ENCODE peak calls at places on chromosomes 11 and 22, in four cellular contexts. Y, H, S and J are unnamed samples. For H3K4me1, the result is how much of the 10 kb centered on the place peaks cover.

GRCh38 chr11:1448166-1448825 is 38.3 kb downstream of the MOB2 start:
- DNase-seq in Y (no peak), H (no peak), S (no peak), J (no peak)

GRCh38 chr11:36618025-36618700 is 20.1 kb upstream of the RAG2 start:
- DNase-seq in Y (no peak), H (no peak), S (no peak), J (no peak)

GRCh38 chr11:7904910-7905309 is 26.2 kb downstream of the OR10A6 start:
- DNase-seq in Y (no peak), H (no peak), S (no peak), J (no peak)

GRCh38 chr11:119149371-119150275 is 771 bp downstream of the ABCG4 start:
- DNase-seq in Y (no peak), H (no peak), S (peak), J (peak)

GRCh38 chr11:2803186-2804057 is 82.2 kb downstream of the CDKN1C start:
- DNase-seq in Y (peak), H (peak), S (no peak), J (peak)

GRCh38 chr11:112425121-112425520 is 164.5 kb upstream of the PLET1 start:
- DNase-seq in Y (no peak), H (no peak), S (no peak), J (no peak)

GRCh38 chr22:17087176-17088131 is 2.7 kb downstream of the IL17RA start:
- DNase-seq in Y (peak), H (no peak), S (no peak), J (no peak)

GRCh38 chr22:31378123-31378522 is 21.3 kb upstream of the DRG1 start:
- DNase-seq in Y (no peak), H (no peak), S (no peak), J (peak)

GRCh38 chr11:130531061-130531460 is 82.6 kb downstream of the ADAMTS15 start:
- DNase-seq in Y (no peak), H (no peak), S (no peak), J (no peak)

GRCh38 chr11:103894034-103894433 is 142.4 kb upstream of the DDI1 start:
- DNase-seq in Y (no peak), H (no peak), S (no peak), J (no peak)

GRCh38 chr11:92886243-92886905 is 83.1 kb upstream of the MTNR1B start:
- DNase-seq in Y (no peak), H (no peak), S (peak), J (no peak)

GRCh38 chr11:94401773-94402265 is 600 bp upstream of the GPR83 start:
- DNase-seq in Y (no peak), H (no peak), S (no peak), J (no peak)

GRCh38 chr11:72808415-72808814 is 5.8 kb upstream of the ATG16L2 start:
- DNase-seq in Y (no peak), H (no peak), S (no peak), J (no peak)

GRCh38 chr11:107780136-107780535 is 68.3 kb upstream of the SLN start:
- DNase-seq in Y (no peak), H (no peak), S (no peak), J (no peak)

GRCh38 chr11:111417011-111417765 is 38.1 kb upstream of the POU2AF1 start:
- DNase-seq in Y (no peak), H (no peak), S (no peak), J (no peak)

GRCh38 chr22:35783943-35784614 is 66.4 kb downstream of the APOL5 start:
- DNase-seq in Y (no peak), H (no peak), S (no peak), J (no peak)

GRCh38 chr11:100929377-100929776 is 200.2 kb downstream of the PGR start:
- DNase-seq in Y (no peak), H (no peak), S (no peak), J (no peak)

GRCh38 chr22:29801153-29801552 is 34.0 kb downstream of the UQCR10 start:
- DNase-seq in Y (no peak), H (no peak), S (peak), J (no peak)

GRCh38 chr22:29799217-29799680 is 32.1 kb downstream of the UQCR10 start:
- DNase-seq in Y (peak), H (peak), S (no peak), J (peak)

GRCh38 chr22:29798318-29798717 is 31.1 kb downstream of the UQCR10 start:
- DNase-seq in Y (no peak), H (no peak), S (no peak), J (no peak)

GRCh38 chr22:29797351-29797750 is 30.2 kb downstream of the UQCR10 start:
- DNase-seq in Y (no peak), H (no peak), S (no peak), J (no peak)

DNA sequence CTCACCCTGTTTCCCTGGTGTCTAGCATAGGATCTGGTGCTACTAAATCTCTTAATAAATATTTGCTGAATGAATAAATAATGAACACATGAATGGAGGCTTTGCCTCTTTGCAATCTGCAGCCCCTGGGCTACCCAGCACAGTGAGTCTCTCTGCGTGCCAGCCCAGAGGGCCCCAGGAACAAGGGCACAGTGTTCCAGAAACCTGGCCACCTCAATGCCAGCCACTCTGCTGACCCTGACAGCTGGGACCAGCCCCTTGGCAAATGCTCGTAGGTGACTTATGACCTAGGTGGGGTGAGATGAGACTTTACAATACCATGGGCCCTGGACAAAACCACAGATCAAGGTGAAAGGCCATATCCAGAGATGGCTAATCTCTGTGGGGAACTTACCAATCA is 31.6 kb downstream of the UQCR10 start:
- DNase-seq in Y (no peak), H (no peak), S (no peak), J (no peak)
- H3K4me3 ChIP-seq in Y (no peak), H (peak), S (no peak), J (no peak)

GRCh38 chr11:61065955-61066638 is 36.2 kb upstream of the CD5 start:
- DNase-seq in Y (no peak), H (no peak), S (no peak), J (no peak)

GRCh38 chr11:61069427-61069826 is 32.9 kb upstream of the CD5 start:
- DNase-seq in Y (no peak), H (no peak), S (no peak), J (no peak)

GRCh38 chr11:61068581-61068980 is 33.7 kb upstream of the CD5 start:
- DNase-seq in Y (no peak), H (no peak), S (no peak), J (no peak)

GRCh38 chr11:61066645-61067044 is 35.6 kb upstream of the CD5 start:
- DNase-seq in Y (no peak), H (no peak), S (no peak), J (no peak)

DNA sequence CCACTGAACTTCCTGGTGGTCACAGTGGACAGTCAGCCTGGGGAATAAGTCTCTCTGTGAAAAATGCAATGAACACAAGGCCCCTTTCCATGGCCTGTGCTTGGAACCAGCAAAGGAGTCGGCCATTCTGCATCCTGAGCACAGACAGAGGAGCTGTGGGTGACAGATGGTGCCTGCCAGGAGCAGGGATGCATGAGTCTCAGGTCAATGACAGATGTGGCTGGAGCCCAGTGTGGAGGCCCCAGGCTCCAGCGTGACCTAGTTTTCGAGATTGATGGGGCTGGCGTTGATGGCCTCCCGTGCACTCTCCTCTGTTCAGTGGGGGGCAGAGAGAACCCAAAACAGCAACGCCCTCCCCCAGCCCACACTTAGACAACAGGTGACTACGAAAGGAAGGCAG is 34.5 kb upstream of the CD5 start:
- DNase-seq in Y (no peak), H (no peak), S (no peak), J (no peak)
- H3K4me1 ChIP-seq in Y (under half), H (under half), S (under half), J (under half)

DNA sequence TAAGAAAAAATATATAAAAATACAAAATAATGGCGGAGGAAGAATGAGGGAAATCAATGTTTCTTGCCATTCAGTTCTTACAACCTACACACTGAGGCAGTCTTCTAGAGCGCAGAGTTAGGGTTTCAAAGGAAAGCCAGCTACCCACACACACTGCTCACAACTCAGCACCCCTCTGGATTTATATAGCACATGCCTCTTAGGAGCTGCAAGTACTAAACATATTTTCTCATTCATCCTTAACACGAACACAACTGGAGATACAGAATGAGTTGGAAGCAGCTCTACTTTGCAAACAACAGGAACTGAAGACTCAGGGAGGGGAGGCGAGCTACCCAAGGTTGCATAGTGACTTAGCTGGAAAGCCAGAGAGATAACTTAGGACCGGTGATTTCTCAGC is 293.8 kb downstream of the CTTN start:
- DNase-seq in Y (no peak), H (no peak), S (no peak), J (no peak)
- H3K27ac ChIP-seq in Y (no peak), H (no peak), S (no peak), J (no peak)

GRCh38 chr11:110093407-110094297 is 460 bp downstream of the ZC3H12C start:
- DNase-seq in Y (peak), H (peak), S (peak), J (peak)
- H3K4me3 ChIP-seq in Y (peak), H (peak), S (peak), J (peak)

DNA sequence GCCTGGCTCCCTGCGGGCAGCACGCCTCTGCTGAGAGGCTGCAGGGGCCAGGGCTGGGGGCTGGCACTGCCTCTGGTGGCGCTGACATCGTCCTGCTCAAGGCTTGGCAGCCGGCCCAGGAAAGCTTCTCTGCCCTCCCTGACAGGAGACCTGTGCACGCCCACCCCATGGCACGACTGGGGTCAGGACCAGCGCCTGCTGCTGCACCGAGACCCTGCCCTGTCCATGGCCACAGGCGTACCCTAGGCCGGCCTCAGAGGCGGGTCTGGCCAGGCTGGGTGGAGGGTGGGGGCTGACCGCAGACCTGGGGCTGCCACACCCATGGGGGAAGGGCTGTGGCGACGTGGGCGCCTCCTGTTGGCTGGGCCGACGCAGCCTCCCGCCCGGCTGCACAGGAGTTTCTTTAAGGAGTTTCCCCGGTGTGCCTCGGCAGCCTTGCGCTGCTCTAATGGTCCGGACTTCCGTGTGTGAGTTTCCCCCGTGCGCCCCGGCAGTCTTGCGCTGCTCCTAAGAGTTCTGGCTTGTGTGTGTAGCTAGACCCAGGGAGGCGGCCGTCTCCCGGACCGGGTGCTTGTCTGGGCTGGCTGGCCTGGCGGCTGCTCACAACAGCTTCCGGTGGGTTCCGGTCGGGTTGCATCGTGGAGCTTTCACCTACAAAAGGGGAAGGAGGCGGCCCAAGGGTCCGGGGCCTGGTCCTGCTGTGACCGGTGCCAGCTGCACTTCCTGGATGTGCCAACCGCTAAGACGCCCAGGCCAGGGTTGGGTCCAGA is 4.7 kb downstream of the TRABD start:
- DNase-seq in Y (peak), H (peak), S (peak), J (peak)
- H3K4me1 ChIP-seq in Y (under half), H (half or more), S (under half), J (under half)

GRCh38 chr11:26951849-26952515 is 41.9 kb upstream of the FIBIN start:
- DNase-seq in Y (no peak), H (no peak), S (no peak), J (no peak)
- H3K27ac ChIP-seq in Y (no peak), H (no peak), S (no peak), J (no peak)

GRCh38 chr22:49964136-49964492 is 3.5 kb downstream of the PIM3 start:
- DNase-seq in Y (peak), H (peak), S (no peak), J (peak)

GRCh38 chr22:49966041-49966715 is 5.6 kb downstream of the PIM3 start:
- DNase-seq in Y (peak), H (no peak), S (no peak), J (peak)

GRCh38 chr22:49965291-49966040 is 4.9 kb downstream of the PIM3 start:
- DNase-seq in Y (no peak), H (peak), S (no peak), J (peak)

GRCh38 chr22:49963647-49964026 is 3.1 kb downstream of the PIM3 start:
- DNase-seq in Y (no peak), H (peak), S (no peak), J (peak)

GRCh38 chr22:49964493-49965290 is 4.1 kb downstream of the PIM3 start:
- DNase-seq in Y (peak), H (peak), S (no peak), J (peak)
- H3K4me3 ChIP-seq in Y (no peak), H (peak), S (no peak), J (no peak)

GRCh38 chr22:20725987-20726558 is 47.8 kb upstream of the SERPIND1 start:
- DNase-seq in Y (no peak), H (no peak), S (no peak), J (no peak)
- H3K4me1 ChIP-seq in Y (under half), H (under half), S (under half), J (under half)

DNA sequence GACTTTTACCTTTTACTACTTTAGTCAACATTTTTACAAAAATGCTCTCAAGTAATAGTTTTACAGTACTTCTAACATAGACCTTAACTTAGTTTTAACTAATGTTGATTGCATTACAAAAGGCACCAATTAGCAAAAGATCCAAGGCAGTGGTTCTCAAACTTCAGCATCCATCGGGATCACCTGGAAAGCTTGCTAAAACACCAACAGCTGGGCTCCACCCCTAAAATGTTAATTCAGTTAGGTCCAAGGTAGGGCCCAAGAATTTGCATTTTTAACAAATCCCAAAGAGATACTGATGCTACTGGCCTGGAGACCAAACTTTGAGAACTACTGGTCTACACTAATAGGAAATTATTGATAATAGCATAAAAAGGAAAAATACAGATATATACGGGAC is 5.9 kb downstream of the MTMR2 start:
- DNase-seq in Y (no peak), H (no peak), S (no peak), J (no peak)
- H3K27ac ChIP-seq in Y (no peak), H (no peak), S (no peak), J (no peak)